ENCODE peak calls at places on chromosome 11, in six cellular contexts. S is GM23338, Y is neural progenitor cell, K is HCT116, L is GM23248, C is OCI-LY7. P is an unnamed sample.

GRCh38 chr11:9687736-9688494 is 24.0 kb downstream of the SWAP70 start:
- DNase-seq in Y (no peak), L (peak; percentile 32), C (no peak), S (no peak), K (no peak), P (no peak)

GRCh38 chr11:100830978-100831732 is 144.1 kb downstream of the ARHGAP42 start:
- DNase-seq in C (no peak), K (no peak), L (peak; percentile 69), S (peak; percentile 30), Y (no peak), P (no peak)

GRCh38 chr11:101169944-101170343 is 40.3 kb upstream of the PGR start:
- DNase-seq in K (no peak), Y (no peak), S (no peak), C (no peak), L (no peak), P (no peak)

GRCh38 chr11:34830648-34831047 is 85.5 kb downstream of the APIP start:
- DNase-seq in Y (no peak), K (no peak), S (no peak), C (no peak), L (peak; percentile 7), P (peak; percentile 30)

GRCh38 chr11:126880872-126881271 is 119.7 kb downstream of the KIRREL3 start:
- DNase-seq in S (no peak), C (no peak), L (no peak), K (no peak), Y (no peak), P (no peak)

GRCh38 chr11:77542296-77542695 is 47.5 kb upstream of the AQP11 start:
- DNase-seq in L (peak; percentile 65), Y (no peak), C (no peak), K (no peak), S (no peak), P (no peak)

GRCh38 chr11:9265211-9266131 is at the start of gene DENND5A:
- DNase-seq in S (peak; percentile 93), Y (peak; percentile 96), K (peak; percentile 43), C (peak; percentile 34), L (peak; percentile 94), P (peak; percentile 100)

GRCh38 chr11:46387919-46388618 is 3.5 kb downstream of the CHRM4 start:
- DNase-seq in Y (no peak), C (no peak), S (peak; percentile 34), L (no peak), K (no peak), P (no peak)

GRCh38 chr11:21908211-21908610 is 284.7 kb upstream of the ANO5 start:
- DNase-seq in C (no peak), K (no peak), L (no peak), S (no peak), Y (no peak), P (no peak)

GRCh38 chr11:107856981-107857517 is 1.5 kb downstream of the SLC35F2 start:
- DNase-seq in Y (no peak), C (no peak), S (no peak), L (peak; percentile 20), K (peak; percentile 62), P (no peak)

GRCh38 chr11:125188021-125188420 is 23.5 kb downstream of the PKNOX2 start:
- DNase-seq in K (no peak), S (no peak), Y (no peak), C (no peak), L (peak; percentile 43), P (no peak)

GRCh38 chr11:6571434-6572008 is 31.9 kb downstream of the RRP8 start:
- DNase-seq in C (no peak), S (peak; percentile 65), Y (no peak), L (no peak), K (no peak), P (no peak)

GRCh38 chr11:2258501-2259465 is 11.6 kb downstream of the ASCL2 start:
- DNase-seq in S (no peak), Y (no peak), C (no peak), L (no peak), K (no peak), P (no peak)

GRCh38 chr11:78350101-78350645 is 67.4 kb downstream of the GAB2 start:
- DNase-seq in K (no peak), Y (peak; percentile 76), C (peak; percentile 20), S (peak; percentile 24), L (peak; percentile 50), P (no peak)

GRCh38 chr11:48020092-48020755 is 39.9 kb downstream of the PTPRJ start:
- DNase-seq in K (no peak), L (no peak), C (peak; percentile 92), S (no peak), Y (no peak), P (no peak)

GRCh38 chr11:4680341-4680740 is 17.3 kb downstream of the OR51E2 start:
- DNase-seq in L (no peak), Y (no peak), S (no peak), K (no peak), C (no peak), P (no peak)

GRCh38 chr11:116042125-116042524 is 537.9 kb upstream of the CADM1 start:
- DNase-seq in K (no peak), Y (no peak), L (no peak), C (no peak), S (no peak), P (no peak)

GRCh38 chr11:61342207-61342803 is 9.3 kb downstream of the TKFC start:
- DNase-seq in K (no peak), S (no peak), Y (no peak), L (no peak), C (no peak), P (no peak)

GRCh38 chr11:8870461-8871282 is 40.3 kb upstream of the AKIP1 start:
- DNase-seq in K (peak; percentile 68), C (no peak), S (peak; percentile 75), L (peak; percentile 70), Y (peak; percentile 85), P (peak; percentile 91)

GRCh38 chr11:128343134-128343514 is 244.2 kb downstream of the ETS1 start:
- DNase-seq in C (no peak), S (no peak), K (no peak), Y (no peak), L (no peak), P (no peak)

GRCh38 chr11:16081756-16082531 is 274.4 kb downstream of the SOX6 start:
- DNase-seq in L (no peak), C (no peak), K (no peak), Y (peak; percentile 55), S (no peak), P (peak; percentile 21)

GRCh38 chr11:94786264-94787126 is 18.3 kb downstream of the AMOTL1 start:
- DNase-seq in Y (peak; percentile 34), C (peak; percentile 20), L (peak; percentile 52), S (peak; percentile 69), K (no peak), P (peak; percentile 46)

GRCh38 chr11:123654566-123655081 is at the start of gene SCN3B:
- DNase-seq in L (peak; percentile 70), K (no peak), S (peak; percentile 90), Y (peak; percentile 88), C (no peak), P (peak; percentile 99)
- TF ChIP-seq EZH2phosphoT487 in L (no peak), K (no peak), S (no peak), Y (no peak), C (no peak), P (no peak)

GRCh38 chr11:117930668-117931330 is 1.6 kb upstream of the TMPRSS13 start:
- DNase-seq in C (peak; percentile 49), L (no peak), K (no peak), S (no peak), Y (no peak), P (no peak)
- TF ChIP-seq EZH2phosphoT487 in C (no peak), L (no peak), K (no peak), S (no peak), Y (no peak), P (no peak)

GRCh38 chr11:111571829-111572501 is 30.3 kb upstream of the SIK2 start:
- DNase-seq in K (no peak), C (no peak), L (peak; percentile 57), Y (no peak), S (no peak), P (no peak)

GRCh38 chr11:111573821-111574249 is 28.4 kb upstream of the SIK2 start:
- DNase-seq in S (no peak), L (peak; percentile 51), K (no peak), Y (no peak), C (no peak), P (no peak)

GRCh38 chr11:111570796-111571195 is 30.3 kb downstream of the LAYN start:
- DNase-seq in L (peak; percentile 71), S (no peak), C (no peak), Y (no peak), K (no peak), P (no peak)

GRCh38 chr11:111575748-111576147 is 26.5 kb upstream of the SIK2 start:
- DNase-seq in Y (no peak), L (no peak), S (no peak), C (no peak), K (no peak), P (no peak)

GRCh38 chr11:111574373-111575230 is 27.6 kb upstream of the SIK2 start:
- DNase-seq in Y (no peak), L (no peak), C (peak; percentile 50), K (no peak), S (no peak), P (no peak)
- TF ChIP-seq EZH2phosphoT487 in Y (no peak), L (no peak), C (no peak), K (no peak), S (no peak), P (no peak)

GRCh38 chr11:70066136-70066520 is 12.0 kb upstream of the ANO1 start:
- DNase-seq in Y (no peak), L (no peak), S (no peak), C (no peak), K (no peak), P (no peak)
- TF ChIP-seq EZH2phosphoT487 in Y (no peak), L (no peak), S (no peak), C (no peak), K (no peak), P (no peak)

P was measured in SK-N-SH.